ENCODE peak calls at places on chromosomes 13 and 19, in four cellular contexts. One of them, this sample, is unnamed.

GRCh38 chr13:20775961-20776360 is 2.2 kb upstream of the EEF1AKMT1 start:
- DNase-seq in brain microvascular endothelial cell: no peak
- DNase-seq in tibial nerve: no peak
- DNase-seq in HCT116: no peak
- DNase-seq in this sample: no peak

GRCh38 chr19:32615569-32615968 is 34.6 kb downstream of the PDCD5 start:
- DNase-seq in tibial nerve: no peak
- DNase-seq in brain microvascular endothelial cell: no peak
- DNase-seq in HCT116: no peak
- DNase-seq in this sample: no peak

GRCh38 chr13:76293346-76293745 is 592.9 kb downstream of the KCTD12 start:
- DNase-seq in brain microvascular endothelial cell: no peak
- DNase-seq in HCT116: no peak
- DNase-seq in tibial nerve: no peak
- DNase-seq in this sample: no peak

GRCh38 chr19:47094557-47095517 is 18.7 kb downstream of the ZC3H4 start:
- DNase-seq in tibial nerve: no peak
- DNase-seq in brain microvascular endothelial cell: no peak
- DNase-seq in HCT116: no peak
- DNase-seq in this sample: no peak

GRCh38 chr19:55341191-55342043 is 1.7 kb downstream of the KMT5C start:
- DNase-seq in tibial nerve: peak; percentile 39
- DNase-seq in brain microvascular endothelial cell: peak; percentile 19
- DNase-seq in HCT116: peak; percentile 21
- DNase-seq in this sample: no peak

GRCh38 chr13:42041684-42042035 is 6.8 kb upstream of the DGKH start:
- DNase-seq in HCT116: no peak
- DNase-seq in tibial nerve: peak; percentile 49
- DNase-seq in brain microvascular endothelial cell: peak; percentile 70
- DNase-seq in this sample: no peak

GRCh38 chr19:51735759-51736449 is 12.1 kb upstream of the HAS1 start:
- DNase-seq in tibial nerve: peak; percentile 60
- DNase-seq in brain microvascular endothelial cell: peak; percentile 76
- DNase-seq in HCT116: no peak
- DNase-seq in this sample: no peak

GRCh38 chr19:42032428-42032827 is 37.6 kb downstream of the GRIK5 start:
- DNase-seq in brain microvascular endothelial cell: no peak
- DNase-seq in HCT116: no peak
- DNase-seq in tibial nerve: no peak
- DNase-seq in this sample: no peak

GRCh38 chr13:40580566-40581276 is 85.7 kb downstream of the FOXO1 start:
- DNase-seq in tibial nerve: no peak
- DNase-seq in HCT116: no peak
- DNase-seq in brain microvascular endothelial cell: no peak
- DNase-seq in this sample: no peak

GRCh38 chr13:20191311-20191901 is 1.3 kb downstream of the GJB2 start:
- DNase-seq in brain microvascular endothelial cell: no peak
- DNase-seq in HCT116: no peak
- DNase-seq in tibial nerve: no peak
- DNase-seq in this sample: no peak

GRCh38 chr13:51895906-51896888 is 34.4 kb downstream of the CCDC70 start:
- DNase-seq in brain microvascular endothelial cell: peak; percentile 54
- DNase-seq in HCT116: peak; percentile 29
- DNase-seq in tibial nerve: peak; percentile 40
- DNase-seq in this sample: peak; percentile 8

GRCh38 chr19:36225219-36225892 is 10.4 kb downstream of the ZNF146 start:
- DNase-seq in tibial nerve: no peak
- DNase-seq in brain microvascular endothelial cell: no peak
- DNase-seq in HCT116: no peak
- DNase-seq in this sample: no peak

GRCh38 chr19:46447824-46448223 is 19.1 kb upstream of the PNMA8C start:
- DNase-seq in tibial nerve: no peak
- DNase-seq in HCT116: no peak
- DNase-seq in brain microvascular endothelial cell: no peak
- DNase-seq in this sample: no peak

GRCh38 chr19:44857837-44858236 is 11.7 kb downstream of the NECTIN2 start:
- DNase-seq in HCT116: no peak
- DNase-seq in tibial nerve: no peak
- DNase-seq in brain microvascular endothelial cell: no peak
- DNase-seq in this sample: no peak

GRCh38 chr19:41866284-41866683 is 6.2 kb downstream of the RPS19 start:
- DNase-seq in brain microvascular endothelial cell: no peak
- DNase-seq in HCT116: no peak
- DNase-seq in tibial nerve: no peak
- DNase-seq in this sample: no peak

GRCh38 chr19:18942692-18943091 is 1.7 kb upstream of the HOMER3 start:
- DNase-seq in HCT116: no peak
- DNase-seq in brain microvascular endothelial cell: no peak
- DNase-seq in tibial nerve: no peak
- DNase-seq in this sample: no peak

GRCh38 chr19:18941628-18942354 is 774 bp upstream of the HOMER3 start:
- DNase-seq in tibial nerve: no peak
- DNase-seq in brain microvascular endothelial cell: no peak
- DNase-seq in HCT116: no peak
- DNase-seq in this sample: no peak

GRCh38 chr19:18939922-18940775 is 868 bp downstream of the HOMER3 start:
- DNase-seq in brain microvascular endothelial cell: no peak
- DNase-seq in tibial nerve: peak; percentile 27
- DNase-seq in HCT116: no peak
- DNase-seq in this sample: no peak

GRCh38 chr19:18939163-18939562 is 1.9 kb downstream of the HOMER3 start:
- DNase-seq in tibial nerve: no peak
- DNase-seq in brain microvascular endothelial cell: no peak
- DNase-seq in HCT116: no peak
- DNase-seq in this sample: no peak

GRCh38 chr19:18940791-18941627 is at the start of gene HOMER3:
- DNase-seq in tibial nerve: peak; percentile 81
- DNase-seq in HCT116: no peak
- DNase-seq in brain microvascular endothelial cell: peak; percentile 29
- DNase-seq in this sample: no peak
- TF ChIP-seq CTCF in tibial nerve: peak; percentile 47
- TF ChIP-seq CTCF in HCT116: peak; percentile 31
- TF ChIP-seq CTCF in brain microvascular endothelial cell: peak; percentile 56
- TF ChIP-seq CTCF in this sample: peak; percentile 33

GRCh38 chr19:38667552-38668205 is 20.2 kb downstream of the ACTN4 start:
- DNase-seq in brain microvascular endothelial cell: no peak
- DNase-seq in HCT116: no peak
- DNase-seq in tibial nerve: no peak
- DNase-seq in this sample: no peak

GRCh38 chr19:38664503-38665211 is 17.2 kb downstream of the ACTN4 start:
- DNase-seq in brain microvascular endothelial cell: no peak
- DNase-seq in HCT116: no peak
- DNase-seq in tibial nerve: no peak
- DNase-seq in this sample: no peak

GRCh38 chr19:38665219-38665931 is 17.9 kb downstream of the ACTN4 start:
- DNase-seq in tibial nerve: no peak
- DNase-seq in brain microvascular endothelial cell: no peak
- DNase-seq in HCT116: no peak
- DNase-seq in this sample: no peak

GRCh38 chr19:38666662-38667448 is 19.4 kb downstream of the ACTN4 start:
- DNase-seq in brain microvascular endothelial cell: peak; percentile 63
- DNase-seq in HCT116: no peak
- DNase-seq in tibial nerve: no peak
- DNase-seq in this sample: no peak

DNA sequence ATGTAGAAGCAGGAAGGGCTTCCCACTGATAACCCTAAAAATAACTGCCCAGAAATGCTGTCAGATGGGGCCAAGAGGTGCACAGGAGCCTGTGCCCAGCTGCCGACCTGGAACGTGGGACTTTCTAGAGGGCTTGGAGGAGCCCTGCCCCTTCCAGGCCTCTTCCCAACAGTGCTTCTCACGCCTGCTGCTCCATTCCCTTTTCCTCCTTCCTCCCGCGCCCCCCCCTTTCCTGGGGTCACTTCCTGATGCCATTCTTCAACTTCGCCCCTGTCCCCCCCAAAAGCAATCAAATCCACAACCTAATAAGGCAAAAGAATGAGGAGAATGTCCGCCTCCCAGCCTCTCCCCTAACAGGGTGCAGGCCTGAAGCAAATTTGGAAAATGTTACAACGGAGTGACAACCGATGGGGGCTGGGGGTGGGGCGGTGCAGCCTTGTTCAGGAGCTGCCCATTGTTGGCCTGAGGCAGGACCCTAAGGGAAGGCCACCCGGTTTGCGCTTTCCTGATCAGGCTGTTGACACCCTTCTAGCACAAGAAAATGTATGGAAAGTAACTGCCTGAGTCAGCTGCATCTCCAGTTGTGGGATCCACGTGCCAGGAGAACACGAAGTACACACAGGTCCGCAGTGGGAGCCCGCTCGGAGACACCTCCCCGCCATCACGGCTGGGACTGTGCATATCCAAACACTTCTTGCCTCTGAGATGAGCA is 18.7 kb downstream of the ACTN4 start:
- DNase-seq in brain microvascular endothelial cell: no peak
- DNase-seq in HCT116: no peak
- DNase-seq in tibial nerve: peak; percentile 65
- DNase-seq in this sample: no peak
- H3K4me3 ChIP-seq in brain microvascular endothelial cell: no peak overlapping the region
- H3K4me3 ChIP-seq in HCT116: no peak overlapping the region
- H3K4me3 ChIP-seq in tibial nerve: no peak overlapping the region
- H3K4me3 ChIP-seq in this sample: no peak overlapping the region

GRCh38 chr19:29873024-29873800 is 61.4 kb downstream of the CCNE1 start:
- DNase-seq in tibial nerve: peak; percentile 9
- DNase-seq in HCT116: no peak
- DNase-seq in brain microvascular endothelial cell: no peak
- DNase-seq in this sample: no peak

GRCh38 chr19:29871143-29871542 is 59.4 kb downstream of the CCNE1 start:
- DNase-seq in HCT116: no peak
- DNase-seq in brain microvascular endothelial cell: no peak
- DNase-seq in tibial nerve: no peak
- DNase-seq in this sample: no peak

GRCh38 chr19:29873801-29874575 is 62.2 kb downstream of the CCNE1 start:
- DNase-seq in tibial nerve: no peak
- DNase-seq in HCT116: no peak
- DNase-seq in brain microvascular endothelial cell: no peak
- DNase-seq in this sample: no peak

GRCh38 chr19:29875931-29876330 is 64.1 kb downstream of the CCNE1 start:
- DNase-seq in brain microvascular endothelial cell: no peak
- DNase-seq in HCT116: no peak
- DNase-seq in tibial nerve: no peak
- DNase-seq in this sample: no peak

GRCh38 chr19:29872224-29872731 is 60.5 kb downstream of the CCNE1 start:
- DNase-seq in tibial nerve: no peak
- DNase-seq in brain microvascular endothelial cell: no peak
- DNase-seq in HCT116: no peak
- DNase-seq in this sample: no peak
- TF ChIP-seq CTCF in tibial nerve: no peak
- TF ChIP-seq CTCF in brain microvascular endothelial cell: peak; percentile 38
- TF ChIP-seq CTCF in HCT116: peak; percentile 28
- TF ChIP-seq CTCF in this sample: peak; percentile 31

DNA sequence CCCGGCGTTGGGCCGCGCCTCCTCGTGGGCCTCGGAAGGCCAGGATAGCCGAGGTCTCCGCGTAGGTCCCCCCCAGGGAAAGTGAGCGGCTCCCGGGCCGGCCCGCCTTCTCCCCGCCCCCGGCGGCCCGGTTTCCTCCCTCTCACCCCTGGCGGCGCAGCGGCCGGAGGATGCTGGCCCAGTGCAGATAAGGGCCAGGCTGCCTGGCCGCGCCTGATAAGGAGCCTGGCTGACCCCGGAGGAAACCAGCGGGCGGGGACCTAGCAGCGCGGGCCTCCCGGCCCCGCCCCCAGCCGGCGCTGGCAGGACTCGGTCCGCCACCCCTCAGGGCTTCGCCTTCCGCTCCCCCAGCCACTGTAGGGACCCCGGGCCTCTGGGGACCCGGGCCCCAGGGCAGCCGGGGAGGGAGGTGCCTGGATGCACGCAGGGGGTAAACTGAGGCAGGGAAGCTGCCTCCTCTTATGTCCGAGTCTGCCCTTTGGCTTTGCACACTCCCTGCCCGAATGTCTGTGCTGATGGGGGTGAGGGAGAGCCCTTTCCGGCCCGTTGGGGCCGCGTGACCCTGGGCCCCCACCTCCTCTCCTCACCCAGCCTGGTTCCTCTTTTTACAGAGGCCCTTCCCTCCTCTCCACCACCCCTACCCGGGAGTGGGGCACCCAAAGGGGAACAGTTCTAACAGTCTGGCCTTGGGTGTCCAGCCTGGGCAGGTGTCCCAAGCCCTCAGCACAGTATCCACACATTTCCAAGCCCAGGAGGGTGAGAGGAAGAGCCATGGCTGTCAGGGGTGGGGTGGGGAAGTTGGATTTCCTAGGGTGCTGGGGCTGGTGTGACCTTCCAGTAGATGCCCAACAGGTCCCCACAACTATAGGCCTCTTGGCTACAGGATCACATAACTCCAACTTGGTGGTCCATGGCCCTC is at the start of gene LYL1:
- DNase-seq in tibial nerve: peak; percentile 43
- DNase-seq in brain microvascular endothelial cell: no peak
- DNase-seq in HCT116: no peak
- DNase-seq in this sample: no peak
- H3K4me3 ChIP-seq in tibial nerve: peak within 1 kb of the TSS; percentile 27
- H3K4me3 ChIP-seq in brain microvascular endothelial cell: peak within 1 kb of the TSS; percentile 34
- H3K4me3 ChIP-seq in HCT116: peak within 1 kb of the TSS; percentile 28
- H3K4me3 ChIP-seq in this sample: peak within 1 kb of the TSS; percentile 60

GRCh38 chr19:8377598-8377997 is 12.6 kb upstream of the RAB11B start:
- DNase-seq in HCT116: no peak
- DNase-seq in tibial nerve: no peak
- DNase-seq in brain microvascular endothelial cell: no peak
- DNase-seq in this sample: no peak

GRCh38 chr19:8370176-8371010 is 6.4 kb downstream of the ANGPTL4 start:
- DNase-seq in tibial nerve: peak; percentile 56
- DNase-seq in brain microvascular endothelial cell: no peak
- DNase-seq in HCT116: no peak
- DNase-seq in this sample: no peak

GRCh38 chr19:8371011-8371804 is 7.3 kb downstream of the ANGPTL4 start:
- DNase-seq in brain microvascular endothelial cell: no peak
- DNase-seq in tibial nerve: no peak
- DNase-seq in HCT116: no peak
- DNase-seq in this sample: no peak

DNA sequence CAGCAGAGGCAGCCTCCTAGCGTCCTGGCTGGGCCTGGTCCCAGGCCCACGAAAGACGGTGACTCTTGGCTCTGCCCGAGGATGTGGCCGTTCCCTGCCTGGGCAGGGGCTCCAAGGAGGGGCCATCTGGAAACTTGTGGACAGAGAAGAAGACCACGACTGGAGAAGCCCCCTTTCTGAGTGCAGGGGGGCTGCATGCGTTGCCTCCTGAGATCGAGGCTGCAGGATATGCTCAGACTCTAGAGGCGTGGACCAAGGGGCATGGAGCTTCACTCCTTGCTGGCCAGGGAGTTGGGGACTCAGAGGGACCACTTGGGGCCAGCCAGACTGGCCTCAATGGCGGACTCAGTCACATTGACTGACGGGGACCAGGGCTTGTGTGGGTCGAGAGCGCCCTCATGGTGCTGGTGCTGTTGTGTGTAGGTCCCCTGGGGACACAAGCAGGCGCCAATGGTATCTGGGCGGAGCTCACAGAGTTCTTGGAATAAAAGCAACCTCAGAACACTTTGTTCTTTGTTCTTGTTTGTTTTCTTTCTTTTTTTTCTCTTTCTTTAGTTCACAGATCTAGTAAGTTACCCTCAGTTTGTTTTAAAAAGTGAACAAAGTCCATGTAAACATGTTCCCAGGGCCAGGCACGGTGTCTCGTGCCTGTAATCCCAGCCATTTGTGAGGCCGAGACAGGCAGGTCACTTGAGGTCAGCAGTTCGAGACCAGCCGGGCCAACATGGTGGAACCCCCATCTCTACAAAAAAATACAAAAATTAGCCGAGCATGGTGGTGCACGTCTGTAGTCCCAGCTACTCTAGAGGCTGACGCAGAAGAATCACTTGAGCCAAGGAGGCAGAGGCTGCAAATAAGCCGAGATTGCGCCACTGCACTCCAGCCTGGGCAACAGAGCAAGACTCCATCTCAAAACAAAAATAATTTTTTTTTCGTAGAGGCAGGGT is 10.2 kb downstream of the ANGPTL4 start:
- DNase-seq in tibial nerve: peak; percentile 80
- DNase-seq in brain microvascular endothelial cell: no peak
- DNase-seq in HCT116: no peak
- DNase-seq in this sample: no peak
- TF ChIP-seq CTCF in tibial nerve: no peak
- TF ChIP-seq CTCF in brain microvascular endothelial cell: no peak
- TF ChIP-seq CTCF in HCT116: no peak
- TF ChIP-seq CTCF in this sample: no peak

This sample was measured in GM12864.